ENCODE peak calls at places on chromosomes 1 and 21, in four cellular contexts. G is GM12878, Y is WTC11, E is K562. Z is an unnamed sample.

GRCh38 chr1:46113948-46114347 is 18.5 kb downstream of the PIK3R3 start:
- DNase-seq in G (no peak), E (no peak), Y (no peak), Z (no peak)

GRCh38 chr1:5977494-5978444 is 14.5 kb downstream of the NPHP4 start:
- DNase-seq in Y (peak; percentile 7), E (no peak), G (no peak), Z (no peak)

GRCh38 chr21:34022557-34023335 is 50.6 kb upstream of the MRPS6 start:
- DNase-seq in E (no peak), G (no peak), Y (no peak), Z (no peak)

GRCh38 chr21:31347435-31348032 is 3.5 kb upstream of the TIAM1 start:
- DNase-seq in G (no peak), Y (no peak), E (peak; percentile 29), Z (peak; percentile 19)

GRCh38 chr1:246680180-246680579 is 44.0 kb upstream of the SCCPDH start:
- DNase-seq in E (no peak), Y (no peak), G (no peak), Z (no peak)

GRCh38 chr1:31273619-31274018 is 23.0 kb downstream of the SNRNP40 start:
- DNase-seq in Y (no peak), G (no peak), E (no peak), Z (no peak)

GRCh38 chr1:204929487-204930185 is 59.0 kb downstream of the NFASC start:
- DNase-seq in E (no peak), Y (no peak), G (no peak), Z (no peak)

GRCh38 chr1:226123212-226123560 is 60.7 kb downstream of the H3-3A start:
- DNase-seq in E (no peak), G (no peak), Y (no peak), Z (no peak)

GRCh38 chr1:35115459-35116383 is 36.5 kb downstream of the ZMYM1 start:
- DNase-seq in E (no peak), Y (no peak), G (no peak), Z (no peak)

GRCh38 chr1:110768595-110768994 is 93.9 kb upstream of the KCNA3 start:
- DNase-seq in E (no peak), G (no peak), Y (no peak), Z (no peak)

GRCh38 chr1:110770832-110771231 is 96.1 kb upstream of the KCNA3 start:
- DNase-seq in G (no peak), Y (no peak), E (no peak), Z (no peak)

GRCh38 chr1:110763149-110763548 is 88.4 kb upstream of the KCNA3 start:
- DNase-seq in Y (no peak), G (no peak), E (no peak), Z (no peak)

GRCh38 chr1:110766336-110766647 is 91.6 kb upstream of the KCNA3 start:
- DNase-seq in G (no peak), E (no peak), Y (no peak), Z (no peak)

DNA sequence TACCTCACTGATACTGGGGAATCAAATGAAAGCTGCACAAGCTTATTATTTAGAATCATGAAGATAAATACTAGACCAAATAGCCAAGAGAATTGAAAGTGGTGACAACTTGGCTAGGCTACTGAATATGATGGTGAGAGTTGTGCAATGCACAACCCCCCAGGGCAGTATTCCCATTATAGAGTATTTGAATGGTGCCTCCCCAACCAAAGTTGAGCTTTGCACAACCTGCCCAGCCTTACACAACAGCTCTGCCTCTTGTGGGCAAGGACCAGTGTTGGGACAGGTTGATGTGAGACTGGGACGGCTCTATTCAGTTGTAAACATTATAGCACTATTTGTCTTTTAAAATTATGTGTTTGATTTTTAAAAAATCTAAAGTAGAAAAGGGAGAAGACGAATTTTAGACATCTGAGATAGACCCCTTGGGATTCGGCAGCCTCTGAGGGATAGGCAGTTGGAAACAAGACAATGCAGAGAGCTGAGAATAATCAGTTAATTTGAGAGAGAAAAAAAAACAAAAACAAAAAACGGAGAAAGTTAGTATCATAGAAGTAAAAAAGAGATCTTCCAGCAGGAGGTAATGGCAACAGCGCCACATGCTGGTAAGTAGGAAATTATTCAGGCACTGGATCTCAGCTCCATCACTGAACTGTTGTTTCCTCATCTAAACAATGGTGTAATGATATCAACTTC is 91.0 kb upstream of the KCNA3 start:
- DNase-seq in G (no peak), Y (no peak), E (peak; percentile 57), Z (peak; percentile 38)
- TF ChIP-seq ESRRA in G (no peak), Y (no peak), E (no peak), Z (no peak)

GRCh38 chr1:159879977-159880376 is 17.5 kb upstream of the VSIG8 start:
- DNase-seq in Y (no peak), G (no peak), E (no peak), Z (no peak)
- TF ChIP-seq ESRRA in Y (no peak), G (no peak), E (no peak), Z (no peak)

DNA sequence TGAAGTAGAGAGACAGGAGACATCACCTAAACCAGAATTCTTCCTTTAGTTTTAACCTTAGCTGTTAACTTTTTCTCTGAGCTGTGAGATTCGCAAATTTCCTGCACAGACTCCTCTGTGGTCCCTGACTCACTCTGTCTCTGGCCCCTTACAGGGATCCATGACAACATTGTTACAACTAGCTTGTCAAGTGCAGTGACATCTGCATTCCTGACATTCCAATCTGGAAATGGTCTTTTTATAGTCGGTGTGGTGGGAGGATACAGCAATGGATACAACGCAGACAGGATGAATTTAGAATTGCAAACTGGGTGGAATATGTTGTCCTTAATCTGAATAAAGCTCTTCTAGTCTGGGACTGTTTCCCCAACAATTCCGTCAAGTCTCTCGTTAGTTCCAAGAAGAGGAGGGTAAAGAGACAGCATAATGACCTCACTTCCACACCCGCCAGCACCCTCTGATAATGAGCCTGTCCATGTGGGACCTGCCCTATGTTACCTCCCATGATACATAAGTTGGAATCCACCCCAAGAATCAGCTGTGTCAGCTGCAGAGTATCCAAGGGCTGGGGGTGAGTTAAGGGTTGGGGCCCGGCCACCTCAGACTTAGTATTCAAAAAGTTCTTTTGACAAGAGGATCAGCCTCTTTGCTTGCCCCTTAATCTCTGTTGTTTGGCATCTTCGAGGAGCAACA is 49.4 kb downstream of the ILDR2 start:
- DNase-seq in E (no peak), G (no peak), Y (no peak), Z (no peak)
- TF ChIP-seq ESRRA in E (no peak), G (no peak), Y (no peak), Z (no peak)

GRCh38 chr1:180238675-180239074 is 8.6 kb downstream of the LHX4 start:
- DNase-seq in Y (no peak), G (no peak), E (no peak), Z (no peak)

GRCh38 chr1:180235502-180236239 is 5.6 kb downstream of the LHX4 start:
- DNase-seq in Y (no peak), E (no peak), G (no peak), Z (no peak)

GRCh38 chr1:180239145-180240096 is 9.4 kb downstream of the LHX4 start:
- DNase-seq in Y (no peak), G (no peak), E (no peak), Z (no peak)

GRCh38 chr1:180236698-180237509 is 6.8 kb downstream of the LHX4 start:
- DNase-seq in E (no peak), Y (no peak), G (no peak), Z (no peak)

DNA sequence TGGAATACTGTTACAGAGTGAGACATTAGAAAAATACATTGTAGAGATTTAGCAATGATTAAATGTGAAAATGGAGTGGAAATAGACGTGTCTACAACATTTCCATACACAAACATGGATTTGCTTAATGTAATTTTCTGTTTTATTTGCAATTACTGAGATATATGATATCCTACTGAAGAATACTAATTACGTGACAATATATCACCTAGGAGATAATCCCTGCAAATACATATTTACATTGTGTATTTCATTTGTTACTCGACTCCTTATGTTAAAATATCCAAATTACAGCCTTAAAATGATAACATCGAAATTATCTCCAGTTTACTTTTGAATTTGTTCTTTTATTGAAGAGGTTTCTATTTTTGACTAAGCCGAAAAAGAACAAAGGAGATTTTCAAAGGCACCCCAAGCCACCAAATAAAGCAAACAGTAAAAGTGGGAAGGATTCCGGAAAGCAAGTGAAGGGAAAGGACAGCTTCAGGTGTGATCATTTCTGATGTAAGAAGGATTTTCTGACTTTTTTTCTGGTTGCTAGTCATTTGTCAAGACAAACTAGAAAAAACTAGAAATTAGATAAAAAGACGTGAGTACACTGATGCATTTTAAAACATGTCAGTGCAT is 7.9 kb downstream of the LHX4 start:
- DNase-seq in Y (no peak), E (no peak), G (no peak), Z (no peak)
- TF ChIP-seq ESRRA in Y (no peak), E (no peak), G (no peak), Z (no peak)

DNA sequence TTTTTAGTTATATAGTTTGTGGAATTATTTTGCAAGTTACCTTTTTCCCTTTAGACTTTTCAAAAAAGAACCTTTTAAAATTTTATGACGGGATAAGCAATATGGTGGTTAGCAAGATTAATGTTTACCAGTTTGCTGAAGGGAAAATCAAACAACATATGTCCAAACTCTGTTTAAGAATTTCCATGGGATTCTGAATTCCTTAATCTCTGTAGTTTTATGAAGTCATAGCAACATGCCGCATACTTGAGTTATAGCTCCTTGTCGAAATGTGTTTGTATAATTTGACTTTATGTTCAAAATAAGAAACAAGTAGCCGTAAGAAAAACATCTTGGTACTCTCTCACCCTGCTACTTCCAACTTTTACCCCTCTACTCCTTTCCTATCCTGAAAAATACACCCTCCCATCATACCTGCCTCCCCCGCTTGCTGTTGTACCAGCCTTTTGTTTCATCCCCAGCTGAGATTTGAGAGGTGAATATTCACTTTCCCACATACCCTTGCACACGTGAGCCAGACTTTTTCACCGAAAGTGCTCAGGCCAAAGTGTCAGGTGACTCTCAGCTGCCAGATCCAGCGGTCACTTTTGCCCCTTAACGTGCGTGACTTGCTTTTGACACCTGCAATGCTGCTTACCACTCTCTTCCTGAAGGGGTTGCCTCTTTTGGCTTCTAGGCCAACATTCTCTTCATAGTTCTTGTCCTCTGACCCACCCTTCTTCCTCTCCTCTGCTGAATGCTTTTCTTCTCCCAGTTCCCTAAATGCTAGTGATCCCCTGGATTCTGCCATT is 83.5 kb upstream of the ZNF326 start:
- DNase-seq in G (no peak), Y (no peak), E (no peak), Z (peak; percentile 23)
- TF ChIP-seq ESRRA in G (no peak), Y (no peak), E (no peak), Z (no peak)

DNA sequence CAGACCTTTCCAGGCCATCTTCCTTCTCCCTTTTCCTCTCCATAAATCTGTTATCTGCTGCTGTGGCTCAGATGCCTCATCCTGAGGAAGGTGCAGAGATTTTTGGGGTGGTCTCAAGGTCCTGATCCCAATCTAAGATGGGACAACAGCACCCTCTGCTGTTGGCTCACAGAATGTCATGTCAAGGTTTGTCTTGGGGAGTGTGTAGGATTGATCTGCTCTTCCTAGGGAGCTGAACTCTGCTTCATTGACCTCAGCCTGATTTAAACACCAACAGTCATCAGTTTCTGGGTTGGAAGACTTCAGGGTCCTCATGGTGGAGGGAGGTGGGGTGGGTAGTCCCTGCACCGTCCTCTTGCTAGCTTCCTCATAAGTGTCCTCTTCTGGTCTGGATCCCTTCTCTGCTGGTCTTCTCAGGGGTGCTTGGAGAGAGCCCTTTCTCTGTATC is 62.8 kb upstream of the LAX1 start:
- DNase-seq in Y (peak; percentile 84), E (peak; percentile 86), G (peak; percentile 40), Z (peak; percentile 57)
- TF ChIP-seq ESRRA in Y (no peak), E (no peak), G (no peak), Z (no peak)

GRCh38 chr1:14791611-14792010 is 193.1 kb downstream of the KAZN start:
- DNase-seq in E (no peak), G (no peak), Y (no peak), Z (no peak)
- TF ChIP-seq ESRRA in E (no peak), G (no peak), Y (no peak), Z (no peak)

GRCh38 chr1:61518670-61519400 is 206.1 kb downstream of the TM2D1 start:
- DNase-seq in G (no peak), Y (no peak), E (no peak), Z (no peak)
- TF ChIP-seq ESRRA in G (no peak), Y (no peak), E (no peak), Z (no peak)

GRCh38 chr1:55070765-55071164 is 31.4 kb downstream of the PCSK9 start:
- DNase-seq in G (no peak), E (no peak), Y (no peak), Z (no peak)
- TF ChIP-seq ESRRA in G (no peak), E (no peak), Y (no peak), Z (no peak)